ENCODE peak calls at places on chromosomes 5 and 9, in six cellular contexts. T is posterior cingulate gyrus, F is prostate gland, R is mesenteric fat pad, K is T-helper 9 cell, L is BJ. U is an unnamed sample.

GRCh38 chr9:38347946-38348345 is 44.6 kb upstream of the ALDH1B1 start:
- DNase-seq in L (no peak), K (no peak), F (no peak), T (no peak), R (peak; percentile 22), U (no peak)

GRCh38 chr5:170709640-170710039 is 73.9 kb upstream of the GABRP start:
- DNase-seq in K (no peak), F (no peak), R (no peak), T (no peak), L (no peak), U (no peak)

GRCh38 chr9:111598730-111599091 is 736 bp downstream of the PTGR1 start:
- DNase-seq in L (no peak), T (peak; percentile 16), R (no peak), K (no peak), F (peak; percentile 50), U (no peak)

GRCh38 chr5:168869615-168870227 is 290.6 kb upstream of the PANK3 start:
- DNase-seq in L (no peak), R (no peak), F (no peak), T (no peak), K (no peak), U (no peak)

GRCh38 chr9:101527066-101527465 is 6.6 kb upstream of the RNF20 start:
- DNase-seq in K (no peak), L (no peak), F (no peak), T (no peak), R (no peak), U (no peak)

GRCh38 chr5:177454397-177455035 is 7.9 kb downstream of the PRR7 start:
- DNase-seq in K (peak; percentile 98), T (peak; percentile 89), F (peak; percentile 90), L (no peak), R (peak; percentile 99), U (no peak)

GRCh38 chr9:82597225-82598158 is 465.4 kb downstream of the RASEF start:
- DNase-seq in L (no peak), R (no peak), K (no peak), F (no peak), T (no peak), U (no peak)

GRCh38 chr5:149913449-149914419 is 30.9 kb downstream of the PDE6A start:
- DNase-seq in K (no peak), L (no peak), F (no peak), T (no peak), R (no peak), U (no peak)

GRCh38 chr9:95481000-95481399 is 35.8 kb downstream of the PTCH1 start:
- DNase-seq in R (no peak), L (no peak), K (no peak), F (no peak), T (no peak), U (no peak)

GRCh38 chr5:407051-407450 is 35.9 kb upstream of the EXOC3 start:
- DNase-seq in L (no peak), T (no peak), R (no peak), K (no peak), F (no peak), U (no peak)

GRCh38 chr9:130922815-130923610 is 16.0 kb downstream of the FIBCD1 start:
- DNase-seq in F (no peak), K (no peak), R (no peak), L (no peak), T (no peak), U (no peak)

GRCh38 chr5:157750320-157750719 is 6.8 kb downstream of the LSM11 start:
- DNase-seq in R (no peak), T (no peak), L (no peak), F (no peak), K (no peak), U (no peak)

GRCh38 chr9:134226221-134226930 is 62.0 kb upstream of the RNU6ATAC start:
- DNase-seq in L (no peak), K (no peak), T (no peak), F (no peak), R (no peak), U (peak; percentile 39)

GRCh38 chr5:176631383-176631970 is 1.0 kb downstream of the EIF4E1B start:
- DNase-seq in K (no peak), L (no peak), T (no peak), F (no peak), R (no peak), U (no peak)

GRCh38 chr9:97571664-97572063 is 61.5 kb downstream of the TSTD2 start:
- DNase-seq in L (no peak), K (no peak), F (no peak), R (peak; percentile 75), T (no peak), U (no peak)

GRCh38 chr5:27325513-27325912 is 287.1 kb upstream of the CDH9 start:
- DNase-seq in L (no peak), R (no peak), K (no peak), F (no peak), T (no peak), U (no peak)

GRCh38 chr5:134139377-134139851 is 24.9 kb downstream of the TCF7 start:
- DNase-seq in L (no peak), T (peak; percentile 7), F (no peak), K (no peak), R (peak; percentile 65), U (no peak)

GRCh38 chr5:58849995-58850667 is 267.3 kb downstream of the RAB3C start:
- DNase-seq in F (peak; percentile 16), T (no peak), K (no peak), L (no peak), R (no peak), U (no peak)

GRCh38 chr9:109329274-109330258 is 8.7 kb upstream of the EPB41L4B start:
- DNase-seq in F (peak; percentile 82), K (no peak), L (no peak), R (peak; percentile 72), T (no peak), U (no peak)

GRCh38 chr9:34151398-34151797 is 24.9 kb upstream of the DCAF12 start:
- DNase-seq in F (no peak), K (no peak), T (no peak), R (no peak), L (no peak), U (no peak)

GRCh38 chr9:121566401-121567141 is 66.9 kb upstream of the GGTA1 start:
- DNase-seq in F (no peak), R (no peak), K (no peak), L (no peak), T (no peak), U (no peak)

U was measured in AG09319.